ENCODE peak calls at places on chromosome 15, in six cellular contexts. One of them, this sample, is unnamed.

GRCh38 chr15:37084602-37085001 is 15.7 kb downstream of the MEIS2 start:
- DNase-seq in fibroblast of lung: peak; percentile 21
- DNase-seq in K562: no peak
- DNase-seq in MM.1S: no peak
- DNase-seq in IMR-90: no peak
- DNase-seq in H9: no peak
- DNase-seq in this sample: no peak

GRCh38 chr15:25707656-25708365 is 155.3 kb downstream of the ATP10A start:
- DNase-seq in fibroblast of lung: no peak
- DNase-seq in K562: no peak
- DNase-seq in MM.1S: no peak
- DNase-seq in IMR-90: no peak
- DNase-seq in H9: no peak
- DNase-seq in this sample: no peak

GRCh38 chr15:58484794-58485600 is 53.2 kb downstream of the LIPC start:
- DNase-seq in fibroblast of lung: no peak
- DNase-seq in K562: no peak
- DNase-seq in MM.1S: no peak
- DNase-seq in IMR-90: no peak
- DNase-seq in H9: no peak
- DNase-seq in this sample: no peak

GRCh38 chr15:57820119-57820518 is 113.6 kb downstream of the POLR2M start:
- DNase-seq in fibroblast of lung: peak; percentile 50
- DNase-seq in K562: no peak
- DNase-seq in MM.1S: no peak
- DNase-seq in IMR-90: peak; percentile 5
- DNase-seq in H9: no peak
- DNase-seq in this sample: no peak

GRCh38 chr15:88529021-88529630 is 17.4 kb downstream of the DET1 start:
- DNase-seq in fibroblast of lung: no peak
- DNase-seq in K562: no peak
- DNase-seq in MM.1S: no peak
- DNase-seq in IMR-90: peak; percentile 68
- DNase-seq in H9: no peak
- DNase-seq in this sample: no peak

GRCh38 chr15:31869640-31870335 is 160.5 kb upstream of the CHRNA7 start:
- DNase-seq in fibroblast of lung: no peak
- DNase-seq in K562: no peak
- DNase-seq in MM.1S: no peak
- DNase-seq in IMR-90: no peak
- DNase-seq in H9: no peak
- DNase-seq in this sample: no peak

GRCh38 chr15:99752556-99752955 is 19.3 kb upstream of the LYSMD4 start:
- DNase-seq in fibroblast of lung: no peak
- DNase-seq in K562: no peak
- DNase-seq in MM.1S: no peak
- DNase-seq in IMR-90: no peak
- DNase-seq in H9: no peak
- DNase-seq in this sample: no peak

GRCh38 chr15:69729167-69729748 is 276.6 kb downstream of the RPLP1 start:
- DNase-seq in fibroblast of lung: no peak
- DNase-seq in K562: peak; percentile 57
- DNase-seq in MM.1S: peak; percentile 45
- DNase-seq in IMR-90: peak; percentile 8
- DNase-seq in H9: peak; percentile 47
- DNase-seq in this sample: peak; percentile 64

GRCh38 chr15:49902791-49903481 is 216.1 kb downstream of the ATP8B4 start:
- DNase-seq in fibroblast of lung: peak; percentile 70
- DNase-seq in K562: no peak
- DNase-seq in MM.1S: no peak
- DNase-seq in IMR-90: peak; percentile 66
- DNase-seq in H9: no peak
- DNase-seq in this sample: no peak

GRCh38 chr15:31302778-31303433 is 23.7 kb upstream of the KLF13 start:
- DNase-seq in fibroblast of lung: no peak
- DNase-seq in K562: no peak
- DNase-seq in MM.1S: no peak
- DNase-seq in IMR-90: no peak
- DNase-seq in H9: no peak
- DNase-seq in this sample: no peak

GRCh38 chr15:59160880-59161593 is 45.6 kb upstream of the LDHAL6B start:
- DNase-seq in fibroblast of lung: no peak
- DNase-seq in K562: peak; percentile 46
- DNase-seq in MM.1S: peak; percentile 81
- DNase-seq in IMR-90: peak; percentile 20
- DNase-seq in H9: peak; percentile 83
- DNase-seq in this sample: no peak

GRCh38 chr15:43270676-43271306 is 4.1 kb upstream of the TGM5 start:
- DNase-seq in fibroblast of lung: no peak
- DNase-seq in K562: no peak
- DNase-seq in MM.1S: peak; percentile 70
- DNase-seq in IMR-90: no peak
- DNase-seq in H9: no peak
- DNase-seq in this sample: no peak

GRCh38 chr15:44243829-44244228 is 44.7 kb upstream of the GOLM2 start:
- DNase-seq in fibroblast of lung: no peak
- DNase-seq in K562: no peak
- DNase-seq in MM.1S: no peak
- DNase-seq in IMR-90: no peak
- DNase-seq in H9: no peak
- DNase-seq in this sample: no peak

GRCh38 chr15:27831384-27832262 is 267.5 kb downstream of the OCA2 start:
- DNase-seq in fibroblast of lung: no peak
- DNase-seq in K562: no peak
- DNase-seq in MM.1S: no peak
- DNase-seq in IMR-90: no peak
- DNase-seq in H9: no peak
- DNase-seq in this sample: no peak

GRCh38 chr15:100355342-100355741 is 13.6 kb upstream of the ADAMTS17 start:
- DNase-seq in fibroblast of lung: no peak
- DNase-seq in K562: no peak
- DNase-seq in MM.1S: no peak
- DNase-seq in IMR-90: no peak
- DNase-seq in H9: no peak
- DNase-seq in this sample: no peak

GRCh38 chr15:101138913-101139880 is 112.7 kb downstream of the CHSY1 start:
- DNase-seq in fibroblast of lung: peak; percentile 90
- DNase-seq in K562: no peak
- DNase-seq in MM.1S: peak; percentile 70
- DNase-seq in IMR-90: peak; percentile 62
- DNase-seq in H9: no peak
- DNase-seq in this sample: no peak

GRCh38 chr15:77713281-77713680 is 80.6 kb upstream of the LINGO1 start:
- DNase-seq in fibroblast of lung: no peak
- DNase-seq in K562: no peak
- DNase-seq in MM.1S: no peak
- DNase-seq in IMR-90: no peak
- DNase-seq in H9: no peak
- DNase-seq in this sample: no peak

GRCh38 chr15:41443275-41443674 is 26.4 kb downstream of the RTF1 start:
- DNase-seq in fibroblast of lung: no peak
- DNase-seq in K562: no peak
- DNase-seq in MM.1S: no peak
- DNase-seq in IMR-90: no peak
- DNase-seq in H9: no peak
- DNase-seq in this sample: no peak

GRCh38 chr15:63544253-63545026 is 40.0 kb downstream of the USP3 start:
- DNase-seq in fibroblast of lung: no peak
- DNase-seq in K562: no peak
- DNase-seq in MM.1S: no peak
- DNase-seq in IMR-90: no peak
- DNase-seq in H9: no peak
- DNase-seq in this sample: no peak

GRCh38 chr15:52103217-52104207 is 9.1 kb downstream of the BCL2L10 start:
- DNase-seq in fibroblast of lung: peak; percentile 97
- DNase-seq in K562: no peak
- DNase-seq in MM.1S: no peak
- DNase-seq in IMR-90: peak; percentile 97
- DNase-seq in H9: no peak
- DNase-seq in this sample: no peak

GRCh38 chr15:22878103-22878502 is 39.6 kb downstream of the NIPA2 start:
- DNase-seq in fibroblast of lung: no peak
- DNase-seq in K562: no peak
- DNase-seq in MM.1S: no peak
- DNase-seq in IMR-90: no peak
- DNase-seq in H9: no peak
- DNase-seq in this sample: no peak

GRCh38 chr15:27681038-27681437 is 418.1 kb downstream of the OCA2 start:
- DNase-seq in fibroblast of lung: peak; percentile 18
- DNase-seq in K562: no peak
- DNase-seq in MM.1S: no peak
- DNase-seq in IMR-90: no peak
- DNase-seq in H9: no peak
- DNase-seq in this sample: no peak

GRCh38 chr15:33040501-33040900 is 154.0 kb downstream of the FMN1 start:
- DNase-seq in fibroblast of lung: no peak
- DNase-seq in K562: no peak
- DNase-seq in MM.1S: no peak
- DNase-seq in IMR-90: peak; percentile 55
- DNase-seq in H9: no peak
- DNase-seq in this sample: no peak

GRCh38 chr15:57519806-57520205 is 71.9 kb upstream of the MYZAP start:
- DNase-seq in fibroblast of lung: no peak
- DNase-seq in K562: no peak
- DNase-seq in MM.1S: no peak
- DNase-seq in IMR-90: no peak
- DNase-seq in H9: no peak
- DNase-seq in this sample: no peak

GRCh38 chr15:90664650-90665287 is 52.4 kb upstream of the BLM start:
- DNase-seq in fibroblast of lung: peak; percentile 48
- DNase-seq in K562: no peak
- DNase-seq in MM.1S: no peak
- DNase-seq in IMR-90: peak; percentile 31
- DNase-seq in H9: no peak
- DNase-seq in this sample: peak; percentile 47
- H3K9ac ChIP-seq in fibroblast of lung: peak overlapping the region; percentile 89
- H3K9ac ChIP-seq in K562: peak overlapping the region; percentile 81
- H3K9ac ChIP-seq in MM.1S: no peak overlapping the region
- H3K9ac ChIP-seq in IMR-90: peak overlapping the region; percentile 72
- H3K9ac ChIP-seq in H9: no peak overlapping the region
- H3K9ac ChIP-seq in this sample: peak overlapping the region; percentile 79

GRCh38 chr15:67076147-67076843 is 10.9 kb downstream of the SMAD3 start:
- DNase-seq in fibroblast of lung: peak; percentile 90
- DNase-seq in K562: peak; percentile 66
- DNase-seq in MM.1S: no peak
- DNase-seq in IMR-90: peak; percentile 93
- DNase-seq in H9: no peak
- DNase-seq in this sample: no peak
- TF ChIP-seq CTCF in fibroblast of lung: no peak
- TF ChIP-seq CTCF in K562: no peak
- TF ChIP-seq CTCF in MM.1S: no peak
- TF ChIP-seq CTCF in IMR-90: no peak
- TF ChIP-seq CTCF in H9: no peak
- TF ChIP-seq CTCF in this sample: no peak

GRCh38 chr15:82832601-82833209 is 23.3 kb downstream of the WHAMM start:
- DNase-seq in fibroblast of lung: peak; percentile 93
- DNase-seq in K562: no peak
- DNase-seq in MM.1S: no peak
- DNase-seq in IMR-90: peak; percentile 93
- DNase-seq in H9: no peak
- DNase-seq in this sample: no peak
- H3K9ac ChIP-seq in fibroblast of lung: no peak overlapping the region
- H3K9ac ChIP-seq in K562: no peak overlapping the region
- H3K9ac ChIP-seq in MM.1S: no peak overlapping the region
- H3K9ac ChIP-seq in IMR-90: no peak overlapping the region
- H3K9ac ChIP-seq in H9: no peak overlapping the region
- H3K9ac ChIP-seq in this sample: no peak overlapping the region

DNA sequence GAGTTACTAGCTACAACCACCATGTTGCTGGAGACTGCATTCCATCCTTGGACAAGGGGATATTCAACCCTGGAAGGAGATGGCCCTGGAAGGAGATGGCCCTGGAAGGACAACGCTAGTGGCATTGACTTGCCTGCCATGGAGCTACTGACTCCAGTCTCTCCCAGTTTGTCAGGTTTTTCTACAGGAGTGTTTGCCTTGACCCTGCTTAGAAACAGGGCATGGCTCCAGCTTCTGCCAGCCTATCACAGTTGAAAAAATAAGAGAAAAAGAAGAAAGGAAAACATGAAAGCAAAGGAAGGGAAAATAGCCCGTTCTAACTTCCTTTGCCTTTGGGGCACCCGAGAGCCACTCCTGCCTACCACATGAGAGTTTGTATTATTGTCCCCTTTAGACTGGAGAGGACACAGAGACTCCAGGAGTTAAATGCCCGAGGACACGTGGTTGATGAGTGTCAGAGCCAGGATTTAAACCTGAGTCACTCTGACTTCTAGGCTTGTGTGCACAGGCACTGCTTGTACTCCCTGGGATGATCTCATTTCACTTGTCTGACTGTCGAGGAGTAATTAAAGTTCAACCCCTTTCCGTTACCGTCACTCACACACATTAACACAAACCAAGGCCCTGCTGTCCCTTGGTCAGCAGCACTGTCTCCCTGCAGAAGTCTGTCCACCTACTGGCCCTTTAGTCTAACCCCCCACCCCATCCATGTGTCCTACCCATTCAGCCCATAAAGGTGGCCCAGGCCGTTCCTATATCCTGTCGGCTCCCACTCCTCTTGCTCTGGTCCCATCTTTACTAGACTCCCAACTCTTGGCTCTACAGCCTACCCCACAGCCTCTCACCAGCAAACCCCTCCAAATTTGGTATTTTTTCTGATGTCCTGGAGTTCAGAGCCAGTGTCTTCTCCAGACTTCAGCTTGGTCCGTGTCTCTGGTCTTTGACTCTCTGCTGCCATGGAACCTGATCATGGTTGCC is 46.1 kb downstream of the C2CD4A start:
- DNase-seq in fibroblast of lung: peak; percentile 86
- DNase-seq in K562: no peak
- DNase-seq in MM.1S: no peak
- DNase-seq in IMR-90: peak; percentile 81
- DNase-seq in H9: no peak
- DNase-seq in this sample: no peak
- TF ChIP-seq CTCF in fibroblast of lung: no peak
- TF ChIP-seq CTCF in K562: no peak
- TF ChIP-seq CTCF in MM.1S: no peak
- TF ChIP-seq CTCF in IMR-90: no peak
- TF ChIP-seq CTCF in H9: no peak
- TF ChIP-seq CTCF in this sample: no peak

GRCh38 chr15:92992712-92993111 is 92.6 kb downstream of the CHD2 start:
- DNase-seq in fibroblast of lung: no peak
- DNase-seq in K562: no peak
- DNase-seq in MM.1S: no peak
- DNase-seq in IMR-90: no peak
- DNase-seq in H9: no peak
- DNase-seq in this sample: no peak
- H3K9ac ChIP-seq in fibroblast of lung: no peak overlapping the region
- H3K9ac ChIP-seq in K562: no peak overlapping the region
- H3K9ac ChIP-seq in MM.1S: no peak overlapping the region
- H3K9ac ChIP-seq in IMR-90: no peak overlapping the region
- H3K9ac ChIP-seq in H9: no peak overlapping the region
- H3K9ac ChIP-seq in this sample: no peak overlapping the region

This sample was measured in colonic mucosa.